ENCODE peak calls at places on chromosomes 3 and 15, in ten cellular contexts. U, F, X, I, H, C, T, K, M and J are unnamed samples.

GRCh38 chr3:135215516-135215915 is 420.5 kb downstream of the EPHB1 start:
- DNase-seq in U (no peak), F (no peak), X (no peak), I (no peak), H (no peak), C (no peak), T (no peak), K (no peak), M (no peak), J (no peak)

GRCh38 chr3:8888296-8888915 is 74.9 kb downstream of the RAD18 start:
- DNase-seq in U (peak; percentile 59), F (no peak), X (no peak), I (no peak), H (no peak), C (no peak), T (no peak), K (no peak), M (peak; percentile 91), J (no peak)

GRCh38 chr15:51751687-51752683 is 588 bp downstream of the TMOD2 start:
- DNase-seq in U (peak; percentile 35), F (no peak), X (no peak), I (peak; percentile 25), H (peak; percentile 56), C (peak; percentile 19), T (peak; percentile 48), K (peak; percentile 65), M (peak; percentile 34), J (peak; percentile 23)

GRCh38 chr15:25133804-25134203 is 179.0 kb downstream of the SNRPN start:
- DNase-seq in U (no peak), F (no peak), X (no peak), I (no peak), H (no peak), C (no peak), T (no peak), K (no peak), M (peak; percentile 1), J (no peak)

GRCh38 chr3:130787422-130788068 is 40.9 kb upstream of the PIK3R4 start:
- DNase-seq in U (no peak), F (no peak), X (no peak), I (no peak), H (no peak), C (no peak), T (no peak), K (no peak), M (no peak), J (no peak)

GRCh38 chr15:92819312-92820232 is 80.6 kb upstream of the CHD2 start:
- DNase-seq in U (no peak), F (no peak), X (no peak), I (no peak), H (no peak), C (no peak), T (no peak), K (peak; percentile 40), M (no peak), J (no peak)

GRCh38 chr3:187618732-187619131 is 51.5 kb downstream of the SST start:
- DNase-seq in U (no peak), F (no peak), X (no peak), I (no peak), H (no peak), C (no peak), T (no peak), K (no peak), M (no peak), J (no peak)

GRCh38 chr15:27784107-27784506 is 315.0 kb downstream of the OCA2 start:
- DNase-seq in U (no peak), F (no peak), X (no peak), I (no peak), H (no peak), C (no peak), T (no peak), K (no peak), M (no peak), J (no peak)

DNA sequence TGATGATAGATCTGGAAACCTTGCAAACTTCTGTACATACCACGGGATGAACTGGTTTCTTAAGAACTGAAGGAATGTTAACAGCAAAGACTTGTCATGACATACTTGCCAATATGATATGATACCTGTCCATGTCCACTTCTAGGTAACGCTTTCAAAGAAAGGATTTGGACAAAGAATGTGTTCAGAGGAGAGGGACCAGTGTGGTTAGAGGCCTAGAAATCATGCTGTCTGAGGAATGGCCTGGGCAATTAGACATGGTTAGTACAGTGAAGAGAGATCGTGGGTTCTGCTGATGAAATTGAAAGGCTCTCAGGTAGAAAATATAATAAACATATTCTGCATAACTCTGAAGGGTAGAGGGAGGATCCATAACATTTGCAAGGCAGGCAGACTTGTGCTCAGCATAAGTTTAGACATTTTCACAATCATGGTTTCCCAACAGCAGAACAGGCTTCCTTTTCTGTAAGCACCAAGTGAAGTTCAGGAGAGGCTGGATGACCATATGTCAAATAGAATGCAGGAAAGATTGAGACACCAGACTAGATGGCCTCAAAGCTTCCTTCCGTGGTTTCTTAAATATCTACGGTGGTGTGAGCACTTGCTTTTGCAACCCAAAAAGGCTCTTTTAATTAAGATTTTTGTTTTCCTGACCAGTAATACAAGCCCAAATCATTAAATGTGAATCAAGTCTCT is 39.9 kb downstream of the TGFBR2 start:
- DNase-seq in U (peak; percentile 39), F (no peak), X (no peak), I (peak; percentile 43), H (no peak), C (no peak), T (no peak), K (no peak), M (no peak), J (no peak)
- H3K4me1 ChIP-seq in U (peaks cover 15% of the 10 kb centered on the region), F (peaks cover 93% of the 10 kb centered on the region), X (peaks cover 92% of the 10 kb centered on the region), I (peaks cover 33% of the 10 kb centered on the region), H (peaks cover 34% of the 10 kb centered on the region), C (peaks cover 23% of the 10 kb centered on the region), T (peaks cover 6% of the 10 kb centered on the region), K (peaks cover 9% of the 10 kb centered on the region), M (peaks cover 34% of the 10 kb centered on the region), J (peaks cover 4% of the 10 kb centered on the region)

GRCh38 chr15:61828008-61828407 is 232.2 kb downstream of the VPS13C start:
- DNase-seq in U (no peak), F (no peak), X (no peak), I (no peak), H (no peak), C (no peak), T (no peak), K (no peak), M (no peak), J (no peak)
- TF ChIP-seq CTCF in U (no peak), F (no peak), X (no peak), I (no peak), H (no peak), C (no peak), T (no peak), K (no peak), M (no peak), J (no peak)

GRCh38 chr3:195891431-195892104 is 16.8 kb downstream of the TNK2 start:
- DNase-seq in U (no peak), F (no peak), X (no peak), I (no peak), H (peak; percentile 64), C (no peak), T (no peak), K (no peak), M (no peak), J (no peak)

GRCh38 chr3:195893516-195893915 is 14.8 kb downstream of the TNK2 start:
- DNase-seq in U (no peak), F (peak; percentile 81), X (no peak), I (no peak), H (peak; percentile 68), C (no peak), T (no peak), K (no peak), M (no peak), J (no peak)

GRCh38 chr3:195893121-195893449 is 15.3 kb downstream of the TNK2 start:
- DNase-seq in U (no peak), F (no peak), X (no peak), I (peak; percentile 51), H (peak; percentile 87), C (peak; percentile 61), T (no peak), K (no peak), M (no peak), J (peak; percentile 52)

GRCh38 chr3:195892355-195893120 is 15.8 kb downstream of the TNK2 start:
- DNase-seq in U (peak; percentile 81), F (no peak), X (peak; percentile 27), I (peak; percentile 59), H (peak; percentile 89), C (peak; percentile 87), T (peak; percentile 78), K (peak; percentile 57), M (peak; percentile 71), J (peak; percentile 67)

DNA sequence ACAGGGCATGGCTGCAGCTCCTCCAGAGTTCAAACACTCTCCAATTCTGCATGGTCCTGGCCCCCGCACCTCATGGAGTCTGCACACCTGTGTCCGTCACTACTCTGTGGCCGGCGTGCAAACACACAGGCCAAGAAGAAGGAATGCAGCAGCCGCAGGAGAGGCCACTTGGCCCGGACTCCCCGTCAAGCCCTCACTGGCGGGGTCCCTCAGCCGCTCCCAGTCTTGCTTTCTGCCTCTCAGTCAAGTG is 16.3 kb downstream of the TNK2 start:
- DNase-seq in U (no peak), F (no peak), X (no peak), I (no peak), H (no peak), C (no peak), T (no peak), K (no peak), M (no peak), J (no peak)
- H3K4me3 ChIP-seq in U (peak overlapping the region; percentile 51), F (no peak overlapping the region), X (peak overlapping the region; percentile 26), I (no peak overlapping the region), H (peak overlapping the region; percentile 53), C (peak overlapping the region; percentile 10), T (no peak overlapping the region), K (no peak overlapping the region), M (no peak overlapping the region), J (no peak overlapping the region)

GRCh38 chr3:56787258-56787777 is 14.4 kb downstream of the ARHGEF3 start:
- DNase-seq in U (no peak), F (peak; percentile 24), X (no peak), I (no peak), H (no peak), C (no peak), T (no peak), K (no peak), M (no peak), J (no peak)

GRCh38 chr3:56787784-56788256 is 13.9 kb downstream of the ARHGEF3 start:
- DNase-seq in U (no peak), F (no peak), X (no peak), I (peak; percentile 50), H (peak; percentile 52), C (no peak), T (no peak), K (no peak), M (no peak), J (no peak)

GRCh38 chr3:56783644-56784451 is 17.9 kb downstream of the ARHGEF3 start:
- DNase-seq in U (peak; percentile 88), F (peak; percentile 89), X (peak; percentile 46), I (peak; percentile 77), H (no peak), C (no peak), T (peak; percentile 52), K (peak; percentile 95), M (peak; percentile 74), J (no peak)

GRCh38 chr3:56784452-56785001 is 17.2 kb downstream of the ARHGEF3 start:
- DNase-seq in U (no peak), F (no peak), X (no peak), I (no peak), H (no peak), C (no peak), T (no peak), K (no peak), M (no peak), J (no peak)

DNA sequence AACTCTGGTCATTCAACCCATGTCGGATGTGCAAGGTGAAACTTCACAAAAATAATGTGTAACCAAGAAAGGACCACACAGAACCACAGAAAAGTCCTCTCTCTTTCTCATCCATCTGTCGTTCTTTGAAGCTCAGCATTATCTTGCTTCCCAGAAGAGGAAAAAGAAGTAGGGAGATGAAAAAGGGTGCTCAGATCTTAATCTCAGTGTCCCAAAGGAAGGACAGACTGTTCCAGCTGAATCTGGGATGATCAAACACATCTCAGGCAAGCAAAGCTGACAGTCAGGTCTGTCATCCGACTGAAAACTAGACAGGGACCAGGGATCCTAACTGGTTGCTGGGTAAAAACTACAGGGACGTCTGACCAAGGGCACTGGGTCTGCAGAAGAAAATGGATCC is 16.2 kb downstream of the ARHGEF3 start:
- DNase-seq in U (no peak), F (no peak), X (no peak), I (no peak), H (no peak), C (no peak), T (no peak), K (no peak), M (no peak), J (no peak)
- H3K4me1 ChIP-seq in U (peaks cover 2% of the 10 kb centered on the region), F (peaks cover 57% of the 10 kb centered on the region), X (peaks cover 59% of the 10 kb centered on the region), I (peaks cover 97% of the 10 kb centered on the region), H (peaks cover 66% of the 10 kb centered on the region), C (peaks cover 44% of the 10 kb centered on the region), T (peaks cover 34% of the 10 kb centered on the region), K (peaks cover 50% of the 10 kb centered on the region), M (peaks cover 12% of the 10 kb centered on the region), J (peaks cover 13% of the 10 kb centered on the region)